ENCODE peak calls at places on chromosome 4, in five cellular contexts. One of them, this sample, is unnamed.
A peak's percentile ranks its signal among the peaks of the same experiment; 100 is the strongest.

GRCh38 chr4:180664766-180665368 is 1578.3 kb upstream of the TENM3 start:
- DNase-seq in H9: peak; percentile 67
- DNase-seq in keratinocyte: peak; percentile 32
- DNase-seq in tibial artery: no peak
- DNase-seq in AG04450: peak; percentile 85
- DNase-seq in this sample: peak; percentile 77

GRCh38 chr4:38368612-38369011 is 295.4 kb upstream of the KLF3 start:
- DNase-seq in H9: no peak
- DNase-seq in keratinocyte: no peak
- DNase-seq in tibial artery: no peak
- DNase-seq in AG04450: no peak
- DNase-seq in this sample: no peak

GRCh38 chr4:158170691-158171455 is 2.0 kb downstream of the GASK1B start:
- DNase-seq in H9: peak; percentile 60
- DNase-seq in keratinocyte: peak; percentile 60
- DNase-seq in tibial artery: peak; percentile 78
- DNase-seq in AG04450: no peak
- DNase-seq in this sample: no peak

GRCh38 chr4:26878729-26879415 is 18.2 kb downstream of the STIM2 start:
- DNase-seq in H9: no peak
- DNase-seq in keratinocyte: no peak
- DNase-seq in tibial artery: no peak
- DNase-seq in AG04450: no peak
- DNase-seq in this sample: no peak

GRCh38 chr4:139084425-139085093 is 69.0 kb downstream of the NOCT start:
- DNase-seq in H9: no peak
- DNase-seq in keratinocyte: no peak
- DNase-seq in tibial artery: no peak
- DNase-seq in AG04450: no peak
- DNase-seq in this sample: peak; percentile 90

GRCh38 chr4:164779811-164780216 is 25.9 kb downstream of the SMIM31 start:
- DNase-seq in H9: peak; percentile 63
- DNase-seq in keratinocyte: no peak
- DNase-seq in tibial artery: no peak
- DNase-seq in AG04450: no peak
- DNase-seq in this sample: peak; percentile 58

GRCh38 chr4:2819244-2820215 is 24.1 kb upstream of the ADD1 start:
- DNase-seq in H9: no peak
- DNase-seq in keratinocyte: no peak
- DNase-seq in tibial artery: no peak
- DNase-seq in AG04450: no peak
- DNase-seq in this sample: no peak

GRCh38 chr4:113503691-113504090 is 257.8 kb downstream of the CAMK2D start:
- DNase-seq in H9: no peak
- DNase-seq in keratinocyte: no peak
- DNase-seq in tibial artery: no peak
- DNase-seq in AG04450: no peak
- DNase-seq in this sample: no peak

GRCh38 chr4:176436500-176436973 is 116.8 kb downstream of the SPCS3 start:
- DNase-seq in H9: no peak
- DNase-seq in keratinocyte: peak; percentile 93
- DNase-seq in tibial artery: no peak
- DNase-seq in AG04450: peak; percentile 46
- DNase-seq in this sample: no peak

GRCh38 chr4:38180456-38180855 is 220.3 kb downstream of the PTTG2 start:
- DNase-seq in H9: no peak
- DNase-seq in keratinocyte: no peak
- DNase-seq in tibial artery: no peak
- DNase-seq in AG04450: no peak
- DNase-seq in this sample: no peak

GRCh38 chr4:176492648-176493302 is 173.0 kb downstream of the SPCS3 start:
- DNase-seq in H9: no peak
- DNase-seq in keratinocyte: no peak
- DNase-seq in tibial artery: no peak
- DNase-seq in AG04450: no peak
- DNase-seq in this sample: no peak

GRCh38 chr4:4519296-4519898 is 22.5 kb downstream of the STX18 start:
- DNase-seq in H9: no peak
- DNase-seq in keratinocyte: no peak
- DNase-seq in tibial artery: no peak
- DNase-seq in AG04450: no peak
- DNase-seq in this sample: no peak

GRCh38 chr4:157014621-157015591 is 43.3 kb upstream of the PDGFC start:
- DNase-seq in H9: peak; percentile 32
- DNase-seq in keratinocyte: no peak
- DNase-seq in tibial artery: no peak
- DNase-seq in AG04450: peak; percentile 73
- DNase-seq in this sample: no peak

GRCh38 chr4:119000400-119000799 is 111.7 kb downstream of the SYNPO2 start:
- DNase-seq in H9: no peak
- DNase-seq in keratinocyte: no peak
- DNase-seq in tibial artery: no peak
- DNase-seq in AG04450: no peak
- DNase-seq in this sample: no peak

GRCh38 chr4:15396157-15396800 is 31.6 kb upstream of the C1QTNF7 start:
- DNase-seq in H9: peak; percentile 76
- DNase-seq in keratinocyte: no peak
- DNase-seq in tibial artery: no peak
- DNase-seq in AG04450: no peak
- DNase-seq in this sample: peak; percentile 54

GRCh38 chr4:13920111-13920875 is 292.8 kb upstream of the BOD1L1 start:
- DNase-seq in H9: no peak
- DNase-seq in keratinocyte: peak; percentile 95
- DNase-seq in tibial artery: no peak
- DNase-seq in AG04450: no peak
- DNase-seq in this sample: no peak

GRCh38 chr4:142334931-142335330 is 511.2 kb downstream of the INPP4B start:
- DNase-seq in H9: no peak
- DNase-seq in keratinocyte: no peak
- DNase-seq in tibial artery: no peak
- DNase-seq in AG04450: no peak
- DNase-seq in this sample: no peak

GRCh38 chr4:173793937-173794510 is 264.0 kb upstream of the HAND2 start:
- DNase-seq in H9: no peak
- DNase-seq in keratinocyte: no peak
- DNase-seq in tibial artery: no peak
- DNase-seq in AG04450: peak; percentile 24
- DNase-seq in this sample: no peak

GRCh38 chr4:186584912-186585311 is 29.5 kb upstream of the MTNR1A start:
- DNase-seq in H9: no peak
- DNase-seq in keratinocyte: no peak
- DNase-seq in tibial artery: no peak
- DNase-seq in AG04450: no peak
- DNase-seq in this sample: no peak

GRCh38 chr4:106329027-106329618 is 12.8 kb downstream of the AIMP1 start:
- DNase-seq in H9: no peak
- DNase-seq in keratinocyte: peak; percentile 25
- DNase-seq in tibial artery: no peak
- DNase-seq in AG04450: peak; percentile 21
- DNase-seq in this sample: no peak

GRCh38 chr4:86891785-86892638 is at the start of gene C4orf36:
- DNase-seq in H9: peak; percentile 86
- DNase-seq in keratinocyte: peak; percentile 66
- DNase-seq in tibial artery: peak; percentile 72
- DNase-seq in AG04450: no peak
- DNase-seq in this sample: peak; percentile 56

GRCh38 chr4:23877758-23878229 is 12.1 kb downstream of the PPARGC1A start:
- DNase-seq in H9: no peak
- DNase-seq in keratinocyte: no peak
- DNase-seq in tibial artery: no peak
- DNase-seq in AG04450: no peak
- DNase-seq in this sample: no peak

GRCh38 chr4:182093947-182094346 is 149.3 kb upstream of the TENM3 start:
- DNase-seq in H9: no peak
- DNase-seq in keratinocyte: no peak
- DNase-seq in tibial artery: no peak
- DNase-seq in AG04450: no peak
- DNase-seq in this sample: no peak

GRCh38 chr4:121712783-121713182 is 16.0 kb upstream of the ANXA5 start:
- DNase-seq in H9: no peak
- DNase-seq in keratinocyte: no peak
- DNase-seq in tibial artery: no peak
- DNase-seq in AG04450: no peak
- DNase-seq in this sample: no peak

GRCh38 chr4:91963489-91963888 is 340.3 kb upstream of the GRID2 start:
- DNase-seq in H9: no peak
- DNase-seq in keratinocyte: no peak
- DNase-seq in tibial artery: no peak
- DNase-seq in AG04450: peak; percentile 16
- DNase-seq in this sample: no peak

GRCh38 chr4:173319696-173320095 is 14.5 kb downstream of the HMGB2 start:
- DNase-seq in H9: no peak
- DNase-seq in keratinocyte: no peak
- DNase-seq in tibial artery: no peak
- DNase-seq in AG04450: no peak
- DNase-seq in this sample: no peak

GRCh38 chr4:183264614-183265013 is 55.5 kb downstream of the CLDN22 start:
- DNase-seq in H9: no peak
- DNase-seq in keratinocyte: no peak
- DNase-seq in tibial artery: no peak
- DNase-seq in AG04450: peak; percentile 46
- DNase-seq in this sample: no peak

GRCh38 chr4:182649698-182650477 is 267.3 kb downstream of the DCTD start:
- DNase-seq in H9: peak; percentile 34
- DNase-seq in keratinocyte: no peak
- DNase-seq in tibial artery: no peak
- DNase-seq in AG04450: no peak
- DNase-seq in this sample: no peak

GRCh38 chr4:112083587-112084347 is 61.5 kb upstream of the FAM241A start:
- DNase-seq in H9: no peak
- DNase-seq in keratinocyte: no peak
- DNase-seq in tibial artery: no peak
- DNase-seq in AG04450: no peak
- DNase-seq in this sample: no peak

GRCh38 chr4:185134176-185134869 is 8.7 kb upstream of the SLC25A4 start:
- DNase-seq in H9: no peak
- DNase-seq in keratinocyte: no peak
- DNase-seq in tibial artery: no peak
- DNase-seq in AG04450: peak; percentile 30
- DNase-seq in this sample: no peak

GRCh38 chr4:139890810-139891209 is 225.2 kb downstream of the MGST2 start:
- DNase-seq in H9: no peak
- DNase-seq in keratinocyte: no peak
- DNase-seq in tibial artery: no peak
- DNase-seq in AG04450: no peak
- DNase-seq in this sample: no peak

GRCh38 chr4:138290803-138291202 is 48.7 kb upstream of the SLC7A11 start:
- DNase-seq in H9: no peak
- DNase-seq in keratinocyte: no peak
- DNase-seq in tibial artery: no peak
- DNase-seq in AG04450: no peak
- DNase-seq in this sample: no peak

GRCh38 chr4:54548831-54549460 is 108.8 kb upstream of the KIT start:
- DNase-seq in H9: no peak
- DNase-seq in keratinocyte: no peak
- DNase-seq in tibial artery: no peak
- DNase-seq in AG04450: no peak
- DNase-seq in this sample: no peak
- TF ChIP-seq CTCF in H9: no peak
- TF ChIP-seq CTCF in keratinocyte: no peak
- TF ChIP-seq CTCF in tibial artery: no peak
- TF ChIP-seq CTCF in AG04450: no peak
- TF ChIP-seq CTCF in this sample: no peak

GRCh38 chr4:76308548-76308947 is 2.0 kb downstream of the STBD1 start:
- DNase-seq in H9: no peak
- DNase-seq in keratinocyte: no peak
- DNase-seq in tibial artery: no peak
- DNase-seq in AG04450: no peak
- DNase-seq in this sample: no peak

GRCh38 chr4:76305971-76306881 is at the start of gene STBD1:
- DNase-seq in H9: peak; percentile 88
- DNase-seq in keratinocyte: no peak
- DNase-seq in tibial artery: peak; percentile 93
- DNase-seq in AG04450: peak; percentile 15
- DNase-seq in this sample: peak; percentile 61

GRCh38 chr4:76305033-76305687 is 1.4 kb upstream of the STBD1 start:
- DNase-seq in H9: no peak
- DNase-seq in keratinocyte: no peak
- DNase-seq in tibial artery: no peak
- DNase-seq in AG04450: no peak
- DNase-seq in this sample: no peak

GRCh38 chr4:76307670-76308014 is 1.1 kb downstream of the STBD1 start:
- DNase-seq in H9: no peak
- DNase-seq in keratinocyte: no peak
- DNase-seq in tibial artery: no peak
- DNase-seq in AG04450: no peak
- DNase-seq in this sample: no peak

GRCh38 chr4:76306882-76307669 is 543 bp downstream of the STBD1 start:
- DNase-seq in H9: peak; percentile 70
- DNase-seq in keratinocyte: no peak
- DNase-seq in tibial artery: peak; percentile 80
- DNase-seq in AG04450: no peak
- DNase-seq in this sample: peak; percentile 47
- TF ChIP-seq CTCF in H9: peak; percentile 48
- TF ChIP-seq CTCF in keratinocyte: peak; percentile 49
- TF ChIP-seq CTCF in tibial artery: no peak
- TF ChIP-seq CTCF in AG04450: peak; percentile 47
- TF ChIP-seq CTCF in this sample: no peak

DNA sequence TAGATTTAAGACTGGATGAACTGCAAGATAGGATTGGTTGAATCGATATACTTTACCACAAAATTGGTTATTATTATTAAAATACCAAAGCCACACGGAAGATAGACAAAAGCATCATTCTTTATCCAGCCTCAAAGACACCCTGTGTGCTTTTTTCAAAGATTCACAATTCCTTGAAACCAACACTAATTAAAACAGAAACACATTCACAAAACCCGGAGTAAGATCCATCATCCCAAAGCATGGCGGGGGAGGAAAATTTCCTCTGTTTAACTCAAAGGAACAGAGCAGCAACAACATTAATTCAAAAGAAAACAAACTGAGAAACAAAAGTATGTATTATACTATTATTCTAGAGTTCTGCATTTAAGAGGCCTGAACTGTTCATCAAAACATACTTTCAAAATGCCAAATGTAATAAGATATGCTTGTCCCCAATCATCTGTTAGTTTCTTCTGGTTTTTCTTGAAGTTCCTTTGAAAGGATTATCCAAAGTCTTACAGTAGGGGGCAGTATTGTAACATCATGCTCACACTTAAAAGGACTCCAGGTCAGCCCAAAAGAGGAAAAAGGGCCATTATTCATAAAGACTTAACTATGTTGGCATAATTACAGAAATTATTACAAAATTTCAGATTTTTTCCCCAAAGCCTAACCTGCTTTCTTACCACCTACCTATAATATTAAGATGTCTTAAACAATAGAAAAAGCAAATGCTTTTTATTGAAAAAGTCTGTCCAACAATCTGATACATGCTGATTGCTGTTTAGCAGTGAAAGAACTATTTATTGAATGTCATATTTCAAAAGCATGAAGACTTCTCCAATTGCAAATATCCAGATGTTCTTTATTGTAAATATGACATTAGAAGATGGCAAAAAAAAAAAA is 168.7 kb downstream of the SCFD2 start:
- DNase-seq in H9: no peak
- DNase-seq in keratinocyte: peak; percentile 57
- DNase-seq in tibial artery: no peak
- DNase-seq in AG04450: peak; percentile 64
- DNase-seq in this sample: no peak
- TF ChIP-seq CTCF in H9: peak; percentile 82
- TF ChIP-seq CTCF in keratinocyte: peak; percentile 46
- TF ChIP-seq CTCF in tibial artery: peak; percentile 80
- TF ChIP-seq CTCF in AG04450: peak; percentile 75
- TF ChIP-seq CTCF in this sample: peak; percentile 90

GRCh38 chr4:70839537-70840093 is at the start of gene GRSF1:
- DNase-seq in H9: peak; percentile 92
- DNase-seq in keratinocyte: peak; percentile 41
- DNase-seq in tibial artery: peak; percentile 97
- DNase-seq in AG04450: peak; percentile 80
- DNase-seq in this sample: peak; percentile 91
- TF ChIP-seq CTCF in H9: peak; percentile 10
- TF ChIP-seq CTCF in keratinocyte: peak; percentile 35
- TF ChIP-seq CTCF in tibial artery: no peak
- TF ChIP-seq CTCF in AG04450: peak; percentile 15
- TF ChIP-seq CTCF in this sample: no peak